ENCODE peak calls at places on chromosome 2, in six cellular contexts. H, D, K, V, N and G are unnamed samples.

GRCh38 chr2:11533278-11534077 is at the start of gene GREB1:
- DNase-seq in H (no peak), V (no peak), N (no peak), D (peak), K (no peak), G (no peak)

GRCh38 chr2:62163106-62163831 is 32.6 kb upstream of the B3GNT2 start:
- DNase-seq in H (no peak), K (no peak), V (no peak), N (peak), D (no peak), G (no peak)

GRCh38 chr2:173860082-173860481 is 105.1 kb downstream of the SP3 start:
- DNase-seq in V (no peak), D (no peak), H (no peak), K (no peak), N (no peak), G (no peak)

GRCh38 chr2:172086349-172087190 is 1.3 kb downstream of the DLX1 start:
- DNase-seq in N (no peak), H (no peak), K (peak), V (no peak), D (no peak), G (peak)

GRCh38 chr2:109604597-109604996 is 9.2 kb downstream of the SEPTIN10 start:
- DNase-seq in K (no peak), V (no peak), N (peak), H (peak), D (peak), G (no peak)

GRCh38 chr2:160205511-160205910 is 5.4 kb upstream of the ITGB6 start:
- DNase-seq in N (peak), H (peak), K (no peak), V (no peak), D (peak), G (no peak)

GRCh38 chr2:236167297-236168109 is 683 bp downstream of the GBX2 start:
- DNase-seq in H (peak), V (no peak), K (no peak), D (no peak), N (peak), G (peak)

GRCh38 chr2:169143998-169144397 is 74.6 kb downstream of the DHRS9 start:
- DNase-seq in H (no peak), D (no peak), N (no peak), K (no peak), V (no peak), G (no peak)

GRCh38 chr2:168850846-168851245 is 39.4 kb downstream of the SPC25 start:
- DNase-seq in N (no peak), V (no peak), H (no peak), D (no peak), K (no peak), G (no peak)

GRCh38 chr2:160751021-160751420 is 257.4 kb upstream of the RBMS1 start:
- DNase-seq in K (no peak), V (no peak), N (no peak), H (peak), D (peak), G (no peak)

GRCh38 chr2:54672587-54673456 is 50.6 kb upstream of the EML6 start:
- DNase-seq in N (no peak), D (peak), K (peak), V (peak), H (no peak), G (no peak)

GRCh38 chr2:29936005-29936404 is 14.6 kb upstream of the ALK start:
- DNase-seq in K (no peak), N (no peak), H (no peak), V (no peak), D (no peak), G (no peak)

GRCh38 chr2:190551928-190552327 is 17.4 kb upstream of the NEMP2 start:
- DNase-seq in H (no peak), V (peak), N (peak), K (no peak), D (no peak), G (no peak)

GRCh38 chr2:8080063-8080462 is 601.8 kb upstream of the ID2 start:
- DNase-seq in V (no peak), K (no peak), H (no peak), D (no peak), N (no peak), G (no peak)

GRCh38 chr2:195548198-195548940 is 108.7 kb upstream of the SLC39A10 start:
- DNase-seq in D (no peak), K (no peak), V (no peak), H (no peak), N (no peak), G (no peak)

GRCh38 chr2:74867841-74868658 is 34.1 kb downstream of the HK2 start:
- DNase-seq in D (no peak), H (peak), N (peak), V (no peak), K (no peak), G (no peak)

GRCh38 chr2:96144481-96145027 is 686 bp downstream of the DUSP2 start:
- DNase-seq in K (peak), D (no peak), H (no peak), N (no peak), V (no peak), G (no peak)

GRCh38 chr2:163878718-163879117 is 142.9 kb upstream of the FIGN start:
- DNase-seq in K (no peak), N (peak), H (peak), D (peak), V (no peak), G (peak)

GRCh38 chr2:30195011-30195410 is 36.3 kb upstream of the LBH start:
- DNase-seq in N (no peak), D (no peak), K (no peak), V (no peak), H (no peak), G (no peak)

GRCh38 chr2:233406865-233407264 is 52.6 kb downstream of the DGKD start:
- DNase-seq in H (no peak), V (no peak), D (no peak), K (no peak), N (no peak), G (no peak)

GRCh38 chr2:196653843-196654242 is 14.3 kb downstream of the CCDC150 start:
- DNase-seq in D (no peak), K (no peak), N (no peak), H (no peak), V (no peak), G (no peak)

GRCh38 chr2:237700583-237701032 is 73.2 kb downstream of the LRRFIP1 start:
- DNase-seq in D (peak), V (no peak), N (peak), H (peak), K (no peak), G (peak)

GRCh38 chr2:145815933-145816332 is 1296.0 kb upstream of the ZEB2 start:
- DNase-seq in H (no peak), V (no peak), N (no peak), D (no peak), K (no peak), G (no peak)

GRCh38 chr2:73163522-73164367 is 38.6 kb upstream of the NOTO start:
- DNase-seq in V (no peak), D (peak), H (peak), K (peak), N (peak), G (peak)

GRCh38 chr2:61469424-61470121 is 1.3 kb downstream of the USP34 start:
- DNase-seq in H (peak), D (peak), K (no peak), N (peak), V (no peak), G (no peak)

GRCh38 chr2:43839776-43840564 is 1.2 kb downstream of the ABCG8 start:
- DNase-seq in H (no peak), D (no peak), K (no peak), N (no peak), V (no peak), G (no peak)

GRCh38 chr2:194854941-194855340 is 802.1 kb upstream of the SLC39A10 start:
- DNase-seq in V (no peak), K (no peak), D (no peak), H (no peak), N (no peak), G (no peak)

GRCh38 chr2:6082619-6083018 is 390.4 kb downstream of the SOX11 start:
- DNase-seq in V (no peak), D (no peak), N (no peak), K (no peak), H (no peak), G (no peak)

GRCh38 chr2:209663149-209663548 is 108.5 kb upstream of the UNC80 start:
- DNase-seq in H (peak), D (peak), K (no peak), V (no peak), N (peak), G (peak)

GRCh38 chr2:186573528-186573927 is 16.3 kb upstream of the ITGAV start:
- DNase-seq in N (no peak), H (no peak), D (no peak), K (no peak), V (no peak), G (no peak)

GRCh38 chr2:75246441-75247167 is 47.3 kb upstream of the TACR1 start:
- DNase-seq in N (no peak), K (no peak), H (peak), D (no peak), V (no peak), G (no peak)

GRCh38 chr2:225040862-225041209 is 1.4 kb downstream of the DOCK10 start:
- DNase-seq in N (no peak), K (peak), D (no peak), V (no peak), H (peak), G (no peak)

GRCh38 chr2:200356794-200357472 is 50.4 kb downstream of the SPATS2L start:
- DNase-seq in K (no peak), D (no peak), V (no peak), N (peak), H (peak), G (no peak)

GRCh38 chr2:74740395-74741075 is 86.5 kb downstream of the SEMA4F start:
- DNase-seq in H (peak), V (no peak), N (peak), D (peak), K (no peak), G (no peak)

GRCh38 chr2:47373747-47374146 is 29.2 kb upstream of the MSH2 start:
- DNase-seq in V (no peak), N (no peak), H (no peak), K (no peak), D (no peak), G (no peak)

GRCh38 chr2:96091711-96092579 is 24.4 kb downstream of the ADRA2B start:
- DNase-seq in V (no peak), D (peak), K (no peak), H (no peak), N (no peak), G (peak)

GRCh38 chr2:166417669-166418068 is 41.9 kb upstream of the SCN9A start:
- DNase-seq in N (peak), H (peak), V (no peak), K (no peak), D (peak), G (no peak)

DNA sequence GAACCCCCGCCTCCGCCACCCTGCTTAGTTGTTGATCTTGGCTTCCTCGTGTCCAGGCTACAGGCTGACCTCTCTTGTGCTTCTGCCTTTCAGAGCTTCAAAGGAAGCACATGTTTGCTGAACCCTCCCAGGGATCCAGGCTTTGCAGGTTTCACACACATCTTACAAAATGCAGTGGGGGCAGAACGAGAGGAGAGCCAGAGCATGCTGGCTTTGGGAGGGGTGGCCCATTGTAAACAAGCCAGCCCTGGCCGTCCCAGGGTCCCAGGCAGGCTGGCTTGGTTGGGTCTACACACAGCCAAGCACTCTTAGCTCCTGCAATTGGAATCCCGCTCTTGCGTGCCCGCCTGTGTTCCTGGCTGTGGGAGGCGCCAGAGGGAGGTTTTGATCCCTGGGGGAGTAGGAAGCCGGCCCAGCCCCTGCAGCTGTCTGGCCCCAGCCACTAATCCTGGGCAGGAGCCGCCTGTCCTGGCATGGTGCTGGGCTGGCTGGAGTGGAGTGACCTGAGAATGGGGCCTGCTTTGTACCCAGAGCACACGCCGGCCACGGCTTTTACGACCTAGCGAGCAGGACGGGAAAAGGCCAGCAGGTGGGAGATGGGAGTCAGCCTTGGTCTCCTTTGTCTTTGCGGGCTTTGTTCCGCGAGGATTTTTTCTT is 53.9 kb downstream of the SH3BP4 start:
- DNase-seq in D (no peak), H (no peak), N (peak), V (no peak), K (no peak), G (peak)
- TF ChIP-seq CTCF in D (peak), H (peak), N (peak), V (no peak), K (peak), G (peak)

GRCh38 chr2:120856421-120856862 is 120.8 kb downstream of the GLI2 start:
- DNase-seq in K (no peak), N (peak), H (peak), V (no peak), D (no peak), G (peak)
- TF ChIP-seq CTCF in K (peak), N (peak), H (peak), V (no peak), D (peak), G (no peak)

DNA sequence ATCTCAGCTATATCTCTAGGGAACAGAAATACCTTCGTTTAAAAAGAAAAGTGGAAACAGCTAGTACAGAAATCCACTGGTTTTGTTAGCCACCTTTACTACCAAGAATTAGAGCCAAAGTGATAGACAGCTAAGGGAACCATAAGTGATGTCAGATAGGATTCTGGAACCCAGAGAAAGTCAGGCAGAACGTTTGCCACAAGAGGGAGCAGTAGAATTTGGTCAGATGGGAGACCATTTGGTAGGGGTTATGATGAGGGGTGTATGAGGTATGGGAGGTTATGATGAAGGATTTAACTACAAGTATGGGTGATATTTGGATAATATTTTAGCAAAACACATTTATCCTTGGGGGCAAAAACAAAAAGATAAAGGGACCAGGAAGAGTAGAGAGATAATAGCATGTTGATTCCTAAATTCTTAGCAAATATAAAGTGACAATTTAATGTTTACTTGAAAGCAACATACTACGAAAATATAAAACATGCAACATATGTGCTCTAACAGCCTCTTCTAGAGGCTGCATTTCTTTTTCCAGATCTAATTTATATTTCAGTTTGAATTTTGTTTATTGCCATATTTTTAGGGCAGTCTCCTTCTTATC is 3.3 kb downstream of the SLC8A1 start:
- DNase-seq in N (peak), H (peak), V (no peak), K (no peak), D (peak), G (no peak)
- TF ChIP-seq CTCF in N (peak), H (peak), V (peak), K (peak), D (peak), G (peak)

GRCh38 chr2:98568161-98568956 is 40.0 kb downstream of the COA5 start:
- DNase-seq in D (peak), V (no peak), N (no peak), K (no peak), H (peak), G (no peak)
- TF ChIP-seq CTCF in D (no peak), V (no peak), N (no peak), K (no peak), H (no peak), G (no peak)